ENCODE peak calls at places on chromosomes 13 and 19, in five cellular contexts. A, X, P, D and Y are unnamed samples.

GRCh38 chr19:46815833-46816627 is 27.6 kb upstream of the SLC1A5 start:
- DNase-seq in A (no peak), X (no peak), D (no peak), P (no peak), Y (no peak)

GRCh38 chr13:43657485-43657884 is 129.3 kb downstream of the ENOX1 start:
- DNase-seq in P (no peak), X (no peak), A (no peak), D (no peak), Y (no peak)

GRCh38 chr13:72970956-72971355 is 87.8 kb upstream of the KLF5 start:
- DNase-seq in P (no peak), X (no peak), D (no peak), A (peak; percentile 13), Y (no peak)

GRCh38 chr13:23707674-23708073 is 137.5 kb downstream of the TNFRSF19 start:
- DNase-seq in D (no peak), A (peak; percentile 14), X (no peak), P (no peak), Y (no peak)

GRCh38 chr19:55046975-55047622 is 9.0 kb upstream of the GP6 start:
- DNase-seq in X (no peak), D (no peak), A (no peak), P (no peak), Y (no peak)

GRCh38 chr13:33509642-33510229 is 224.2 kb upstream of the STARD13 start:
- DNase-seq in P (no peak), A (peak; percentile 56), D (no peak), X (no peak), Y (no peak)

GRCh38 chr19:2050991-2051770 is at the start of gene MKNK2:
- DNase-seq in D (peak; percentile 99), P (peak; percentile 99), A (peak; percentile 72), X (peak; percentile 93), Y (peak; percentile 93)

GRCh38 chr19:11355160-11356073 is at the start of gene PLPPR2:
- DNase-seq in X (peak; percentile 83), P (peak; percentile 93), D (peak; percentile 87), A (peak; percentile 77), Y (peak; percentile 81)

GRCh38 chr13:21537105-21537504 is 66.9 kb downstream of the MICU2 start:
- DNase-seq in D (no peak), A (no peak), X (no peak), P (no peak), Y (no peak)

GRCh38 chr19:17966497-17967257 is at the start of gene KCNN1:
- DNase-seq in X (no peak), P (peak; percentile 76), D (no peak), A (no peak), Y (no peak)

GRCh38 chr13:113834496-113835200 is 29.2 kb downstream of the GAS6 start:
- DNase-seq in P (no peak), D (no peak), X (no peak), A (no peak), Y (no peak)

GRCh38 chr19:16585808-16586476 is 13.7 kb upstream of the SLC35E1 start:
- DNase-seq in P (peak; percentile 83), A (peak; percentile 35), D (peak; percentile 60), X (no peak), Y (no peak)

GRCh38 chr19:28577199-28577598 is 635.8 kb downstream of the UQCRFS1 start:
- DNase-seq in X (no peak), D (no peak), P (no peak), A (peak; percentile 22), Y (no peak)

GRCh38 chr19:33998302-33998701 is 174.0 kb upstream of the LSM14A start:
- DNase-seq in X (no peak), A (no peak), D (no peak), P (no peak), Y (no peak)

GRCh38 chr19:33649919-33650305 is 28.2 kb downstream of the CHST8 start:
- DNase-seq in D (no peak), P (no peak), X (no peak), A (no peak), Y (no peak)

GRCh38 chr19:40235238-40236025 is 8.9 kb upstream of the CCNP start:
- DNase-seq in D (no peak), A (no peak), X (no peak), P (no peak), Y (no peak)

GRCh38 chr13:97259787-97260641 is 37.9 kb downstream of the MBNL2 start:
- DNase-seq in X (no peak), A (peak; percentile 90), D (no peak), P (no peak), Y (no peak)

GRCh38 chr19:8696993-8697392 is 1.6 kb downstream of the ACTL9 start:
- DNase-seq in X (no peak), A (no peak), D (no peak), P (no peak), Y (no peak)

GRCh38 chr13:91747164-91747563 is 348.7 kb downstream of the GPC5 start:
- DNase-seq in D (no peak), X (no peak), A (no peak), P (no peak), Y (no peak)

GRCh38 chr19:23597661-23598060 is 89.4 kb downstream of the ZNF675 start:
- DNase-seq in X (no peak), D (no peak), A (no peak), P (no peak), Y (no peak)

GRCh38 chr19:5131866-5132561 is 163.1 kb downstream of the KDM4B start:
- DNase-seq in A (no peak), P (no peak), D (peak; percentile 32), X (no peak), Y (no peak)

GRCh38 chr19:33434886-33435705 is 61.6 kb downstream of the CEBPG start:
- DNase-seq in A (peak; percentile 64), P (no peak), X (no peak), D (no peak), Y (no peak)

GRCh38 chr13:104984296-104984818 is 1551.1 kb downstream of the EFNB2 start:
- DNase-seq in A (peak; percentile 42), D (peak; percentile 42), P (peak; percentile 7), X (peak; percentile 15), Y (peak; percentile 0)